ENCODE peak calls at places on chromosomes 13 and 19, in six cellular contexts. V is mammary epithelial cell, I is fibroblast of lung, Q is HFF-Myc, S is thoracic aorta, F is brain microvascular endothelial cell. B is an unnamed sample.

GRCh38 chr19:10651821-10652220 is 2.3 kb upstream of the ILF3 start:
- DNase-seq in V (no peak), I (no peak), Q (no peak), S (no peak), F (no peak), B (no peak)

GRCh38 chr13:41052441-41052840 is 8.9 kb upstream of the WBP4 start:
- DNase-seq in V (no peak), I (no peak), Q (no peak), S (no peak), F (no peak), B (no peak)

GRCh38 chr13:27534108-27534975 is 84.0 kb upstream of the MTIF3 start:
- DNase-seq in V (no peak), I (no peak), Q (no peak), S (no peak), F (no peak), B (no peak)

GRCh38 chr19:588758-589692 is 656 bp upstream of the HCN2 start:
- DNase-seq in V (no peak), I (no peak), Q (no peak), S (no peak), F (no peak), B (no peak)

GRCh38 chr13:79871594-79871993 is 390.6 kb downstream of the NDFIP2 start:
- DNase-seq in V (no peak), I (no peak), Q (no peak), S (no peak), F (no peak), B (no peak)

GRCh38 chr19:10230904-10231623 is at the start of gene S1PR2:
- DNase-seq in V (peak), I (peak), Q (no peak), S (no peak), F (peak), B (peak)

GRCh38 chr13:22235950-22236290 is 565.0 kb downstream of the FGF9 start:
- DNase-seq in V (no peak), I (no peak), Q (no peak), S (no peak), F (no peak), B (no peak)

GRCh38 chr19:52638601-52639000 is 446 bp upstream of the ZNF83 start:
- DNase-seq in V (no peak), I (peak), Q (no peak), S (no peak), F (peak), B (no peak)

GRCh38 chr19:1672038-1672768 is 19.8 kb upstream of the TCF3 start:
- DNase-seq in V (no peak), I (peak), Q (no peak), S (no peak), F (no peak), B (peak)

GRCh38 chr13:93244918-93245280 is 18.3 kb downstream of the GPC6 start:
- DNase-seq in V (peak), I (peak), Q (no peak), S (no peak), F (no peak), B (peak)

GRCh38 chr19:741506-742131 is 9.3 kb upstream of the MISP start:
- DNase-seq in V (no peak), I (no peak), Q (no peak), S (no peak), F (no peak), B (no peak)

GRCh38 chr19:18999896-19000620 is 33.3 kb downstream of the SUGP2 start:
- DNase-seq in V (no peak), I (no peak), Q (no peak), S (no peak), F (no peak), B (peak)

GRCh38 chr13:39254606-39255005 is 216.3 kb downstream of the NHLRC3 start:
- DNase-seq in V (no peak), I (no peak), Q (no peak), S (no peak), F (no peak), B (no peak)

GRCh38 chr13:108922108-108922507 is 292.7 kb downstream of the MYO16 start:
- DNase-seq in V (no peak), I (no peak), Q (no peak), S (no peak), F (no peak), B (no peak)

GRCh38 chr13:25148005-25148798 is 23.9 kb downstream of the AMER2 start:
- DNase-seq in V (no peak), I (no peak), Q (no peak), S (no peak), F (no peak), B (no peak)

GRCh38 chr19:35717665-35718344 is at the start of gene KMT2B:
- DNase-seq in V (peak), I (no peak), Q (no peak), S (no peak), F (no peak), B (no peak)

GRCh38 chr13:77386046-77386445 is 59.2 kb upstream of the MYCBP2 start:
- DNase-seq in V (no peak), I (peak), Q (no peak), S (no peak), F (no peak), B (peak)

GRCh38 chr13:19890030-19890429 is 26.6 kb upstream of the ZMYM5 start:
- DNase-seq in V (no peak), I (no peak), Q (no peak), S (no peak), F (no peak), B (no peak)

GRCh38 chr13:19888799-19889198 is 25.4 kb upstream of the ZMYM5 start:
- DNase-seq in V (peak), I (peak), Q (no peak), S (no peak), F (no peak), B (peak)
- TF ChIP-seq CTCF in V (no peak), I (no peak), Q (peak), S (no peak), F (no peak), B (no peak)

DNA sequence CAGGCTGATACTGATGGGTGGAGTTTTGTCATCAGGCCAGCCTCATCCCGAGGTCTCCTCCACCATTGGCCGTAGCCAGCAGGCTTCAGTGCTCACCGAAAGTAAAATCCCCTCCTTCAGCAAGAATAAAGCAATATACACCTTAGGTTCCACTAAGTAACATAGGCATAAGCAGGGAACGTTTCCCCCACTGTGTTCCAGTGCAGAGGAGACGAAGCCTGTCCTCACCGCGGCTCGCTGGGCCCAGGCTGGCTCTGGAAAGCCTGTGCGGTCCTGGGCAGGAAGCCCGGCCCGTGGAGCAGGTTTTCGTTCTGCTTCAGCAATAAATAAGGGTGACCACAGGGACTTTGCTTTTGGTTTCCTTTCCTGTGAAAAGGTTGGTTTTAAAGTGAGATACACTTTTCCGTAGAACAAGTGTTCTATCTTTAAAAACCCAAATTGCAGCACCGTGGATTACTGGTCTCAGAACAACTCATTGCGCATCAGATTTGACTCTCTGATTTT is 16.3 kb upstream of the TEX29 start:
- DNase-seq in V (no peak), I (no peak), Q (no peak), S (no peak), F (no peak), B (no peak)
- H3K4me3 ChIP-seq in V (no peak), I (no peak), Q (no peak), S (no peak), F (no peak), B (no peak)

DNA sequence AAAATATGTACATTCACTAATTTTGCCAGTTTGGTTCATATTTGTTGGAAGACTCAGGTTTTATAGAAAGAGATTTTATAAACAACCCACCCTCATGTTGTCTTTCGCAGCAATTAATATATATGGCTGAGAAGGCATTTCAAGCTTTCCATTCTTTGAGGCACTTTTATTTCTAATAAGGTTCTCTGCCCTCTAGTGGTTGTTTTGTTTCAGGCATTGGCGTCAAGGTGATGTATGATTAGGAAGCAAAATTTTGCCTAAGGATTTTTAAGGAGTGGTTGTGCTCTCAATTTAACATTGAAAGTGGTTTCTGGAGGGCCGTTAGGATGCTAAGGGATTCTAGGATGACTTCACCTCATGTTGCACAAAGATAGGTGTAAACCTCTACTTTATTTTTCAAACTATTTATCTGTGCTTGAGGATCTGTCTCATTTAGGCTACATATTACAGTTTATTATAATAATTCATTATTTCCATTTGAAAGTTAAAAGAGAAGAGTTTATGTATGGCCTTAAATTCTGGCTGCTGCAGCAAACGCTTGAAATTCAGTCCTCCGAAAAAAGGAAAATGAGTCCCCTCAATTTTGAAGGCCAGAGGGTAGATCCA is 35.9 kb downstream of the OXGR1 start:
- DNase-seq in V (peak), I (peak), Q (peak), S (no peak), F (peak), B (peak)
- TF ChIP-seq CTCF in V (peak), I (peak), Q (peak), S (peak), F (peak), B (peak)

GRCh38 chr13:57641071-57641470 is 9.5 kb downstream of the PCDH17 start:
- DNase-seq in V (no peak), I (peak), Q (no peak), S (no peak), F (no peak), B (no peak)

GRCh38 chr13:57640582-57640981 is 9.0 kb downstream of the PCDH17 start:
- DNase-seq in V (no peak), I (peak), Q (no peak), S (no peak), F (no peak), B (no peak)

GRCh38 chr13:57638147-57638890 is 6.8 kb downstream of the PCDH17 start:
- DNase-seq in V (no peak), I (no peak), Q (no peak), S (no peak), F (no peak), B (no peak)

DNA sequence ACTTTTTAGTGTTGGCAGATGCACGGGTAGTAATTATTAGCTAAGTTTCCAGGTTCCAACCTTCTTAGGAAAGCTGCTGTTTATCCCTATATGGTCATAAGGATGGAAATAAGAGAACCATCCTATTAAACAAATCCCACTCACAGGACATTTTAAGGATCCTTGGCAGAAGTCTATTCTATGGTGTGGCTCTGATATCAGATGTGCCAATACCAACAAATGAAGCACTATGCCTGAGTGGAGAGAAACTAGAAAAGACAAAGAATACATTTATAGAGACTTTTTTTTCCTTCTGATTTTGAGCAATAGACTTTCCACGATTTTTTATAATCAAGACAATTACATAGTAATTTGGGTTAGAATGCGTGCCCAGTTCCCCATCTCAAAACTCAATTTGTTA is 12.6 kb downstream of the PCDH17 start:
- DNase-seq in V (no peak), I (peak), Q (no peak), S (no peak), F (no peak), B (no peak)
- H3K4me3 ChIP-seq in V (no peak), I (no peak), Q (no peak), S (no peak), F (no peak), B (no peak)

GRCh38 chr13:43195551-43195950 is 172.2 kb downstream of the DNAJC15 start:
- DNase-seq in V (no peak), I (no peak), Q (no peak), S (no peak), F (no peak), B (no peak)
- TF ChIP-seq CTCF in V (no peak), I (no peak), Q (peak), S (no peak), F (peak), B (no peak)

DNA sequence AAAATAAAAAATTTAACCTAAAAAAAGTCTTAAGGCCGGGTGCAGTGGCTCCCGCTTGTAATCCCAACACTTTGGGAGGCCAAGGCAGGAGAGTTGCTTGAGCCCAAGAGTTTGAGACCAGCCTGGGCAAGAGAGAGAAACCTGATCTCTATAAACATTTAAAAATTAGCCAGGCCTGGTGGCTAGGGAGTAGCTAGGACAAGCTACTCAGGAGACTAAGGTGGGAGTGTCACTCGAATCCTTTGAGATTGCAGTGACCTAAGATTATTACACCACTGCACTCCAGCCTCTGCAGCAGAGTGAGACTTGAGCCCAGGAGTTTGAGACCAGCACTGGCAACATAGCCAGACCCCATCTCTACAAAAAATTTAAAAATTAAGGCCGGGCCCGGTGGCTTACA is 1.1 kb downstream of the CCDC97 start:
- DNase-seq in V (no peak), I (no peak), Q (no peak), S (no peak), F (no peak), B (no peak)
- H3K4me3 ChIP-seq in V (peak), I (peak), Q (peak), S (peak), F (peak), B (peak)

GRCh38 chr19:14114854-14115253 is 2.7 kb downstream of the PRKACA start:
- DNase-seq in V (no peak), I (no peak), Q (no peak), S (no peak), F (no peak), B (peak)

GRCh38 chr19:14112809-14113385 is 4.7 kb downstream of the PRKACA start:
- DNase-seq in V (no peak), I (no peak), Q (no peak), S (no peak), F (no peak), B (peak)

GRCh38 chr19:14112051-14112808 is 5.3 kb downstream of the PRKACA start:
- DNase-seq in V (no peak), I (no peak), Q (no peak), S (no peak), F (no peak), B (peak)

GRCh38 chr19:14114439-14114838 is 3.1 kb downstream of the PRKACA start:
- DNase-seq in V (no peak), I (no peak), Q (no peak), S (no peak), F (no peak), B (no peak)

DNA sequence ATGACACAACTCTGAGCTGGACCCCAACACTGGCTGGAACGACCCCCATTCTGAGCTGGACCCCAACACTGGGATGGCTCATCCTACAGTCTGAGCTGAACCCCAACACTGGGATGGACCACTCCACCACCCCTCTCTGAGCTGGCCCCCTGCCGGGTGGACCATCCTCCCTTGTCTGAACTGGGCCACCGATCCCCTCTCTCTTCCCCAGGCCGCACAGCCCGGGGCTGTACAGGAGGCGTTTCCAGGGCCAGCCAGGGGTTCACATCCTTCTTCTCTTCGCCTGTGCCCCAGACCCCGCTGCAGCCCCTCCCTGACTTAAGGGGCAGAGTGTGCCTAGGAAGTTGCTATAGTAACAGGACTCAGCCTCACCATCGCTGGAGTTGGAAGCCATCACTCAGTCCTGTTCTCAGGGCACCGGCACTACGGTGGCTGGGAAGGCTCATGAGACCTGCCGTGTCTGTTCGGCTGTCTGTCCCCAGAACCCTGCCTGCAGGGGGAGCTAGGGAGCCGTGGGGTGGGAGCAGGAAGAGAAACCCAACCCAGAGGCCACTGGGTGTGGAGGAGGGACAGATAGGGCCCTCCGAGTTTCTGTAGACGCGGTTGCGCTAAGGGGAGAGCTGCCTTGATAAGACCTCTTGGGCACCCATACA is 3.7 kb downstream of the PRKACA start:
- DNase-seq in V (no peak), I (no peak), Q (no peak), S (no peak), F (no peak), B (no peak)
- TF ChIP-seq CTCF in V (peak), I (no peak), Q (peak), S (no peak), F (peak), B (peak)

GRCh38 chr19:39411006-39411831 is 1.2 kb upstream of the PLEKHG2 start:
- DNase-seq in V (peak), I (peak), Q (no peak), S (no peak), F (peak), B (peak)
- H3K4me3 ChIP-seq in V (no peak), I (peak), Q (no peak), S (peak), F (peak), B (peak)

DNA sequence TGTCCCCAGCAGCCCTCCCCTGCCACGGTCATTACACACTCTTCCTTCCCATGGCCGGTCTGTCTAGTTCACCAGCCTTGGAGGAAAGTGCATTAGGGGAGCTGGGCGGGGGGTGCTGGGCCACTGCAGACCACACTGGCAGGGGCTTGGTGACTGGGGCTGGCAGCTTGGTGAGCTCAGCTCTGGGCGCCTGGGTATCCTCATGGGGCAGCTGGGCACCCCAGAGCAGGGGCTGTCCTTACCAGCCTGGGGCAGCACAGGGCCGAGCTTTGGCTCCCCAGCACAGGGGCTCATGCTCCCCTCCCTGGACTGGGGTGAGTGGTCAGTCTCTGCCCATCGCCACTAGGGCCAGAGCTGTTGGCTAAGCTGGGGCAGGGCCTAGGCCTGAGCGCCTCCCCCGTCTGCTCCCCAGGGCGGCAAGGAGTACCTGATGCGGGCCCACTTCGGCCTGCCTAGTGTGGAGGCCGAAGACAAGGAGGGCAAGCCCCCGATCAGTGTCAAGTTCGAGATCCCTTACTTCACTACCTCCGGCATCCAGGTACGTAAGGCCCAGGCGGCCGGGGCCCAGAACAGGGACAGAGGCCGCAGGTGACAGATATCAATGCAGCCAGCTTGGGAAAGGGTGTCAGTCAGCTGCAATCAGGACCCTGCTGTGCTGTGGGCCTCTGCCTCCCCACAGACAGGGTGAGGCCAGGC is 35.5 kb downstream of the AP1M1 start:
- DNase-seq in V (no peak), I (no peak), Q (no peak), S (no peak), F (no peak), B (no peak)
- TF ChIP-seq CTCF in V (no peak), I (no peak), Q (no peak), S (no peak), F (no peak), B (no peak)

DNA sequence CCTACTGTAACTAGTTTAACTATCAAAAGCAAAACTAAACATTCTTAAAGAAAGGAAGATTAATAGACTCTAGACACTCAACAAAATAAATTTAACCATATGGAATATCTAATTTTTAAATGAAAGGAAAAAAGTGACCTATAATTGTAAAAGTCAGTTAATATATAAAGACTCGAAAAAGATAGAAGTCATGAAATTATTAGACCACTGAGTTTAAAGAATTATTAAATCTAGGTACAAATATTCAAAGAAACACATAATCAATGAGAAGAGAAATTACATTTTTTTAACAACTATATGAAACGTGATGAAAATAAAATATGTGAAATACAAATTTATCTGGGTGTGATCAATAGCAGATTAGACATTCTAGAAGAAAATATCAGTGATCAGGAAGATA is 706.8 kb upstream of the PCDH20 start:
- DNase-seq in V (no peak), I (no peak), Q (no peak), S (no peak), F (no peak), B (no peak)
- H3K4me3 ChIP-seq in V (no peak), I (no peak), Q (no peak), S (no peak), F (no peak), B (no peak)